ENCODE peak calls at places on chromosomes 16 and 17, in four cellular contexts. X is GM12878, A is K562, R is SK-N-SH. V is an unnamed sample.

GRCh38 chr16:72111653-72112451 is 18.2 kb downstream of the DHX38 start:
- DNase-seq in X (no peak), A (peak), R (no peak), V (no peak)

GRCh38 chr17:81135503-81136283 is 29.6 kb upstream of the PVALEF start:
- DNase-seq in X (no peak), A (no peak), R (no peak), V (no peak)

GRCh38 chr16:2420035-2420434 is 9.2 kb upstream of the CCNF start:
- DNase-seq in X (no peak), A (no peak), R (no peak), V (no peak)

GRCh38 chr17:39791296-39791992 is 53.7 kb downstream of the GRB7 start:
- DNase-seq in X (no peak), A (no peak), R (no peak), V (no peak)

GRCh38 chr16:54431041-54431996 is 144.7 kb upstream of the IRX3 start:
- DNase-seq in X (no peak), A (no peak), R (no peak), V (no peak)

GRCh38 chr17:11742891-11743290 is 144.6 kb downstream of the DNAH9 start:
- DNase-seq in X (no peak), A (no peak), R (no peak), V (no peak)

GRCh38 chr16:47278571-47278970 is 134.8 kb upstream of the NETO2 start:
- DNase-seq in X (no peak), A (no peak), R (peak), V (no peak)

GRCh38 chr17:38703742-38704644 is 1.1 kb upstream of the MLLT6 start:
- DNase-seq in X (no peak), A (peak), R (peak), V (peak)

GRCh38 chr17:32870027-32870670 is 6.8 kb downstream of the MYO1D start:
- DNase-seq in X (no peak), A (no peak), R (no peak), V (no peak)

GRCh38 chr17:80441133-80441578 is 26.2 kb downstream of the ENDOV start:
- DNase-seq in X (no peak), A (peak), R (peak), V (peak)

GRCh38 chr17:74356640-74357465 is 4.8 kb downstream of the BTBD17 start:
- DNase-seq in X (no peak), A (no peak), R (no peak), V (no peak)

GRCh38 chr17:69945698-69946185 is 129.3 kb upstream of the KCNJ16 start:
- DNase-seq in X (no peak), A (no peak), R (no peak), V (no peak)

GRCh38 chr17:50290074-50290702 is 15.9 kb downstream of the TMEM92 start:
- DNase-seq in X (no peak), A (no peak), R (no peak), V (no peak)

GRCh38 chr17:80791758-80792284 is 199.8 kb upstream of the CHMP6 start:
- DNase-seq in X (no peak), A (peak), R (no peak), V (no peak)

GRCh38 chr17:8555062-8555461 is 75.5 kb downstream of the MYH10 start:
- DNase-seq in X (no peak), A (no peak), R (no peak), V (no peak)

GRCh38 chr17:69506489-69506888 is 92.0 kb downstream of the MAP2K6 start:
- DNase-seq in X (no peak), A (no peak), R (no peak), V (peak)

GRCh38 chr16:29698484-29699323 is 19.7 kb downstream of the QPRT start:
- DNase-seq in X (no peak), A (no peak), R (no peak), V (no peak)

GRCh38 chr17:69820881-69821473 is 254.0 kb upstream of the KCNJ16 start:
- DNase-seq in X (no peak), A (no peak), R (no peak), V (no peak)

GRCh38 chr16:19810817-19811731 is 73.6 kb downstream of the GPRC5B start:
- DNase-seq in X (no peak), A (no peak), R (no peak), V (no peak)

DNA sequence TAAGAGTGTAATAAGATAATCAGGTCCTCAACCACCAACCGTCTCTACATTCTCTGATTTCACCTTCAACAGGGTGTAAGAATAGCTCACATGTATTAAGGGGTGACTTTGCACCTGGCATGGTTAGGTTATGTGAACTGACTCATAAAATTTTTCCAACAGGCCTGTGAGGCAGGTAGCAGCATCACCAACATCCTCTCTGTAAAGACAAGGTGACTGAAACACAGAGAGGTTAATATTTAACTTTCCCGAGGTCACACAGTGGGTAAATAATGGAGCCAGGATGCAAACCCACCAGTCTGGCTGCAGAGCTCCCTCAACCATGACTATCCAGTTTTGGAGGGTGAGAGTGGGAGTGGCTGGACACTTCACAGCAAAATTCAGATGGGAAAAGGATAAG is 317.2 kb downstream of the C16orf95 start:
- DNase-seq in X (no peak), A (no peak), R (no peak), V (no peak)
- TF ChIP-seq FOXM1 in X (no peak), A (no peak), R (no peak), V (no peak)

DNA sequence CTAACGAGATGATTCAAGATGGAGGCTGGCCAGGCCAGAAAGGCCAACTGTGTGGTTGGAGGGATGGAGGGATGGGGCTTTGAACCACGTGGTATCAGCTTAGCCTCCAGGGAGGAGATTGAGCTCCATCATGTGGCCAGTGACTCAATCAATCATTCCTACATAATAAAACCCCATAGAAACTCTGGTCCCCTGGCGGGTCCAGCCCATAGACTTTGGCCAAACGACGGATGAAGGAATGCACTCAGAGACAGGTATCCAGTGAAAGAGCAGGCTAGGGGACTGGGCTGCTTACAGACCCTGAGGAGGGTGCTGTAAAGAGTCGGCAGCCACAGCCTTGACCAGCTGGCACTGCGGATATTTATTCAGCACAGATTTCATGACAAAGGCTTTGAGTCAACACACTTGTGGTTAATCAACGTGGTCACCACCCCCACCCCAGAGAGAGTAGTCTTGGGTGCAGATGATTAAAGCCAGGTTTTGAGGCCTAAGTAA is 308.7 kb upstream of the TNRC6C start:
- DNase-seq in X (no peak), A (peak), R (no peak), V (peak)
- TF ChIP-seq FOXM1 in X (no peak), A (no peak), R (no peak), V (no peak)

GRCh38 chr17:76527430-76528111 is 9.9 kb downstream of the CYGB start:
- DNase-seq in X (no peak), A (no peak), R (peak), V (no peak)

GRCh38 chr17:76528156-76528527 is 9.4 kb downstream of the CYGB start:
- DNase-seq in X (no peak), A (no peak), R (peak), V (no peak)

GRCh38 chr17:76529643-76530488 is 7.6 kb downstream of the CYGB start:
- DNase-seq in X (no peak), A (peak), R (peak), V (no peak)

GRCh38 chr17:76529224-76529642 is 8.3 kb downstream of the CYGB start:
- DNase-seq in X (no peak), A (no peak), R (peak), V (no peak)

DNA sequence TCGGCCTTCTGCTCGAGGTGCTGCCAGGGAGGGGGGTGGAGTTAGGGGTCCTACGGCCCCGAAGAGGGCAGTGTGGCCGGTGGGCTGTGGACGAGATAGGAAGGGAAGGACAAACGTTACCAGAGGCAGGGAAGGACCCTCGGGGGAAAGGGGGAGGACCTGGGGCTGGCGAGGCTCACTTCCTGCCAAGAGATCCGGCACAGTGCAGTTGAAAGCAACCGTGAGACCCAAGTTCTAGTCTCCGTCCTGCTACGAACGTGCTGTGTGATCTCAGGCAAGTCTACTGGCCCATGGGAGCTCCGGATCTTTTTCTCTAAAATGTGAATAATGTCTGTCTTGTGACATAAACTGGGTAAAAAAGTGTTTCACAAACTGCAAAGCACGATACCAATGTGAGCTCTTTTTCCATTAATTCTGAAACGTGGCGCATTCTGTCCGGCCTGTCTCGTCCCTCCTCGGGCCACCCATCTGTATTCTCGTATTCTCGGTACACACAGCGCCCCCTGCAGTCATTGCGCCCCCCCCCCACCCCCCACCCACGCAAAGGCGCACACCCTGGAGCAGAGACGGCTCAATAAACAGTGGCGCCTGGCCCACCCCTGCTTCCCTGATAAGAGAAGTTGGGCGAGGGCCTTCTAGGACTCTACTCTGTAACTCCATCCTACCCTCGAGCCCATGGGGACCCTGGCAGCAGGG is 8.8 kb downstream of the CYGB start:
- DNase-seq in X (no peak), A (peak), R (peak), V (no peak)
- TF ChIP-seq FOXM1 in X (no peak), A (no peak), R (no peak), V (no peak)

DNA sequence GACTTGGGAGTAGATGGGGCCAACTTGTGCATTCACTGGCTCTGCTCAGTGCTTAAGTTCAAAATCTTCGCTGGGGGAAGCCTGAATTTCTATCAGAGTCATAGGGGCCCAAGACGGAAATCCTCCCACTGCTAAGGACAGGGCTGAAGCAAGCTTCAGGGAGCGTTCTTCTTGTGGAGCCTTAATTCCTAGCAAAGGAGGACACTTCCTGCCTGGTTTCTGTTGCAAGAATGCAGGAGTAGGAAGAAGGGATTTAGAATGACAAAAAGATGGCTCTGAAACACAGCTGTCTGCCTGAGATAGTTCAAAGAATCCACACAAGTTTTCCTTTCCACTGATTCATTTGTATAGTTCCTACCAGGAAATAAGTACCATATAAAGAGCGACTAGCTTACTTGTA is 26.4 kb downstream of the PSME3IP1 start:
- DNase-seq in X (no peak), A (no peak), R (no peak), V (no peak)
- TF ChIP-seq FOXM1 in X (no peak), A (no peak), R (no peak), V (no peak)

DNA sequence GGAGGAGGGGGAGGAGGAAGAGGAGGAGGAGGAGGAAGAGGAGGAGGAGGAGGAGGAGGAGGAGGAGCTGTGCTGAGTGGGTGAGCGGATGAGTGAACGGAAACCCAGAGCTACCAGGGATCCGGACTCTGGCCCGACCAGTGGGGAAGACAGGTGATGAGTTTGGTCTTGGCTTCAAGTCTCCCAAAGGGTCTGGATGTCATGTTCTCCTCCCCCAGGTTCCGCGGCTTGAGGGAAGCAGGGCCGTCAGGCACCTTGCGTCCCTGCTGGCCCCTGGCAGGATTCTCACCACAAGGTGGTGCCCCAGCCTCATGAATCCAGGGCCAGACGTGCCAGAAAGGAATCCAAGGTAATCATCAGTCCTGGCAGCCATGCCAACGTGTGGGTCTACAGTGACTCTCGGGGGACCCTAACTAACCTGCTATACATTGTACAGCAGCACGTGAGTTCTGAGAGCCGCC is 13.5 kb upstream of the ABAT start:
- DNase-seq in X (no peak), A (peak), R (peak), V (peak)
- TF ChIP-seq FOXM1 in X (no peak), A (no peak), R (no peak), V (no peak)

GRCh38 chr16:4103741-4104140 is 12.5 kb downstream of the ADCY9 start:
- DNase-seq in X (no peak), A (no peak), R (no peak), V (no peak)
- TF ChIP-seq FOXM1 in X (no peak), A (no peak), R (no peak), V (no peak)

V was measured in HEK293T.